ENCODE peak calls at places on chromosomes 2 and 18, in four cellular contexts. U is amygdala, K is tibial nerve, D is amniotic stem cell. G is an unnamed sample.

GRCh38 chr2:75571730-75572430 is 11.1 kb upstream of the EVA1A start:
- DNase-seq in U (no peak), K (no peak), D (no peak), G (no peak)

GRCh38 chr2:237380768-237381167 is 33.2 kb downstream of the COL6A3 start:
- DNase-seq in U (no peak), K (no peak), D (no peak), G (no peak)

GRCh38 chr2:68157002-68157401 is 686 bp upstream of the PNO1 start:
- DNase-seq in U (no peak), K (no peak), D (peak; percentile 1), G (peak; percentile 26)

GRCh38 chr2:229133155-229133772 is 137.8 kb downstream of the PID1 start:
- DNase-seq in U (no peak), K (peak; percentile 23), D (no peak), G (no peak)

GRCh38 chr2:131168578-131168977 is 40.8 kb upstream of the POTEE start:
- DNase-seq in U (no peak), K (no peak), D (no peak), G (no peak)

GRCh38 chr18:4106407-4107033 is 348.6 kb downstream of the DLGAP1 start:
- DNase-seq in U (peak; percentile 18), K (peak; percentile 96), D (peak; percentile 10), G (peak; percentile 65)

GRCh38 chr2:111054791-111055627 is 65.7 kb upstream of the BCL2L11 start:
- DNase-seq in U (no peak), K (no peak), D (no peak), G (no peak)

GRCh38 chr2:96954490-96954846 is 31.9 kb downstream of the FAM178B start:
- DNase-seq in U (no peak), K (no peak), D (no peak), G (no peak)

GRCh38 chr2:240916571-240917008 is 10.5 kb downstream of the CROCC2 start:
- DNase-seq in U (no peak), K (peak; percentile 57), D (peak; percentile 83), G (no peak)

GRCh38 chr2:44570149-44570678 is 208.5 kb downstream of the CAMKMT start:
- DNase-seq in U (no peak), K (no peak), D (no peak), G (no peak)

GRCh38 chr2:230443540-230443939 is 27.5 kb downstream of the SP100 start:
- DNase-seq in U (no peak), K (no peak), D (no peak), G (no peak)

GRCh38 chr2:195566201-195566600 is 90.8 kb upstream of the SLC39A10 start:
- DNase-seq in U (no peak), K (no peak), D (no peak), G (no peak)

GRCh38 chr2:199596549-199596948 is 138.8 kb upstream of the SATB2 start:
- DNase-seq in U (no peak), K (no peak), D (no peak), G (no peak)

GRCh38 chr2:33321236-33321731 is 155.2 kb upstream of the RASGRP3 start:
- DNase-seq in U (no peak), K (no peak), D (peak; percentile 46), G (no peak)

GRCh38 chr2:127400897-127401756 is 13.4 kb upstream of the MAP3K2 start:
- DNase-seq in U (no peak), K (no peak), D (no peak), G (no peak)

GRCh38 chr2:176106636-176107539 is at the start of gene HOXD11:
- DNase-seq in U (no peak), K (peak; percentile 40), D (no peak), G (no peak)

GRCh38 chr2:132460781-132461180 is 44.2 kb downstream of the GPR39 start:
- DNase-seq in U (no peak), K (no peak), D (no peak), G (no peak)

GRCh38 chr2:20143263-20143662 is 81.7 kb downstream of the SDC1 start:
- DNase-seq in U (no peak), K (no peak), D (no peak), G (no peak)

GRCh38 chr2:63058742-63059433 is 8.3 kb downstream of the OTX1 start:
- DNase-seq in U (no peak), K (no peak), D (no peak), G (peak; percentile 25)

G was measured in progenitor cell of endocrine pancreas.